ENCODE peak calls at places on chromosome 2, in eight cellular contexts. E is tibial artery, X is thyroid gland, N is HCT116, W is neural progenitor cell, R is dorsolateral prefrontal cortex, Z is AG04450, H is IMR-90. O is an unnamed sample.

GRCh38 chr2:142218471-142218870 is 87.7 kb upstream of the LRP1B start:
- DNase-seq in E (no peak), X (no peak), N (no peak), W (no peak), R (no peak), Z (no peak), H (peak; percentile 1), O (peak; percentile 40)

GRCh38 chr2:191714925-191715324 is 37.0 kb downstream of the NABP1 start:
- DNase-seq in E (no peak), X (no peak), N (no peak), W (peak; percentile 57), R (no peak), Z (no peak), H (no peak), O (no peak)

GRCh38 chr2:121479882-121480522 is 50.7 kb upstream of the RNU4ATAC start:
- DNase-seq in E (no peak), X (peak; percentile 74), N (no peak), W (peak; percentile 28), R (no peak), Z (no peak), H (no peak), O (no peak)

GRCh38 chr2:122705751-122706150 is 950.3 kb downstream of the TSN start:
- DNase-seq in E (no peak), X (no peak), N (no peak), W (no peak), R (no peak), Z (no peak), H (no peak), O (no peak)

GRCh38 chr2:74188018-74188601 is 9.4 kb upstream of the MOB1A start:
- DNase-seq in E (no peak), X (no peak), N (peak; percentile 22), W (no peak), R (no peak), Z (peak; percentile 50), H (peak; percentile 90), O (no peak)

GRCh38 chr2:219017166-219017931 is 24.0 kb downstream of the CFAP65 start:
- DNase-seq in E (no peak), X (no peak), N (no peak), W (no peak), R (peak; percentile 68), Z (no peak), H (no peak), O (no peak)

GRCh38 chr2:23124214-23124735 is 260.7 kb upstream of the KLHL29 start:
- DNase-seq in E (no peak), X (no peak), N (no peak), W (no peak), R (no peak), Z (no peak), H (no peak), O (no peak)

GRCh38 chr2:231929961-231930600 is 3.9 kb upstream of the NPPC start:
- DNase-seq in E (peak; percentile 55), X (no peak), N (no peak), W (peak; percentile 60), R (no peak), Z (no peak), H (peak; percentile 8), O (no peak)

GRCh38 chr2:143177081-143177786 is 48.0 kb downstream of the ARHGAP15 start:
- DNase-seq in E (no peak), X (no peak), N (no peak), W (no peak), R (no peak), Z (no peak), H (no peak), O (no peak)

GRCh38 chr2:173599821-173600354 is 245.2 kb downstream of the CDCA7 start:
- DNase-seq in E (no peak), X (no peak), N (no peak), W (no peak), R (no peak), Z (no peak), H (no peak), O (no peak)

GRCh38 chr2:209141818-209142217 is 282.0 kb upstream of the MAP2 start:
- DNase-seq in E (no peak), X (no peak), N (no peak), W (no peak), R (no peak), Z (no peak), H (no peak), O (no peak)

GRCh38 chr2:98702127-98702802 is 28.7 kb downstream of the MGAT4A start:
- DNase-seq in E (peak; percentile 69), X (peak; percentile 52), N (no peak), W (no peak), R (peak; percentile 45), Z (no peak), H (no peak), O (no peak)

GRCh38 chr2:75645643-75646042 is 940 bp upstream of the MRPL19 start:
- DNase-seq in E (no peak), X (no peak), N (no peak), W (no peak), R (no peak), Z (no peak), H (no peak), O (no peak)

GRCh38 chr2:75640621-75641121 is 5.9 kb upstream of the MRPL19 start:
- DNase-seq in E (peak; percentile 71), X (peak; percentile 79), N (peak; percentile 40), W (peak; percentile 69), R (peak; percentile 67), Z (peak; percentile 33), H (peak; percentile 79), O (peak; percentile 42)

GRCh38 chr2:75637568-75637967 is 9.0 kb upstream of the MRPL19 start:
- DNase-seq in E (no peak), X (no peak), N (no peak), W (no peak), R (no peak), Z (no peak), H (no peak), O (no peak)

GRCh38 chr2:75643980-75644379 is 2.6 kb upstream of the MRPL19 start:
- DNase-seq in E (no peak), X (no peak), N (no peak), W (no peak), R (no peak), Z (no peak), H (no peak), O (no peak)

GRCh38 chr2:75641587-75641986 is 5.0 kb upstream of the MRPL19 start:
- DNase-seq in E (no peak), X (peak; percentile 73), N (no peak), W (no peak), R (no peak), Z (no peak), H (peak; percentile 5), O (no peak)
- H3K27ac ChIP-seq in E (no peak overlapping the region), X (peak overlapping the region; percentile 16), N (no peak overlapping the region), W (no peak overlapping the region), R (no peak overlapping the region), Z (no peak overlapping the region), H (no peak overlapping the region), O (no peak overlapping the region)

GRCh38 chr2:170779304-170779703 is 9.1 kb downstream of the ERICH2 start:
- DNase-seq in E (no peak), X (no peak), N (no peak), W (no peak), R (no peak), Z (no peak), H (no peak), O (no peak)
- H3K27ac ChIP-seq in E (no peak overlapping the region), X (no peak overlapping the region), N (no peak overlapping the region), W (no peak overlapping the region), R (no peak overlapping the region), Z (no peak overlapping the region), H (no peak overlapping the region), O (no peak overlapping the region)

DNA sequence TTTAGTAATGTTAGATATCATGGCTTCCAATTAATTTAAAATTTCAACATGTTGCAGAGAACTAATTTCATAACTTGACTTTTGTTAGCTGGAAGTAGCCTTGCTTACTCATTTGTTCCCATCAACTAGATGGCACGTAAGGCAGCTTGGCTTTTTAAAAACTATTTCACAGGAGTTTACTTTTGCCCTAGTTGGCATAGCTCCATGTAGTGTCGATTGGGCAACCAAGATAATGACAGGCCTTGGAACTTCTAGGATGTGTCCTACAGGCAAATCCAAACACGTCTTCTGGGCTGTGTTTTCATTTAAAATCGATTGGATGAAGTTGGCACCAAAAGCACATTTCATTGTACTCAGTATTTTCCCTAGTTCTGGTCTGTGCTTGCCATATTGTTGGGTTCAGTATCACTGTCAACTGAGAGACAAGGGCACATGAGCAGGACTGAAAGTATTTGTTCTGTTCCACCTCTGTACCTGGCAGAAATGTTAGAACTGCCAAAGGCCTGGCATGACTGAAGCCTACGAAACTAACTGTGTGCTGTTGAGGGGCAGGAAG is 29.4 kb downstream of the HADHB start:
- DNase-seq in E (peak; percentile 78), X (peak; percentile 72), N (no peak), W (no peak), R (no peak), Z (peak; percentile 52), H (peak; percentile 90), O (no peak)
- H3K27ac ChIP-seq in E (peak overlapping the region; percentile 59), X (peak overlapping the region; percentile 88), N (no peak overlapping the region), W (no peak overlapping the region), R (no peak overlapping the region), Z (peak overlapping the region; percentile 42), H (peak overlapping the region; percentile 60), O (no peak overlapping the region)

GRCh38 chr2:104852161-104852689 is 1.7 kb upstream of the POU3F3 start:
- DNase-seq in E (no peak), X (no peak), N (no peak), W (peak; percentile 82), R (no peak), Z (no peak), H (no peak), O (no peak)

GRCh38 chr2:104853926-104854506 is at the start of gene POU3F3:
- DNase-seq in E (peak; percentile 85), X (no peak), N (no peak), W (peak; percentile 97), R (peak; percentile 100), Z (no peak), H (no peak), O (peak; percentile 72)

GRCh38 chr2:104851236-104852160 is 2.4 kb upstream of the POU3F3 start:
- DNase-seq in E (no peak), X (no peak), N (no peak), W (no peak), R (no peak), Z (no peak), H (no peak), O (no peak)

GRCh38 chr2:104854507-104855173 is 725 bp downstream of the POU3F3 start:
- DNase-seq in E (no peak), X (no peak), N (no peak), W (peak; percentile 53), R (no peak), Z (no peak), H (no peak), O (no peak)

GRCh38 chr2:104853401-104853925 is 452 bp upstream of the POU3F3 start:
- DNase-seq in E (no peak), X (no peak), N (no peak), W (no peak), R (no peak), Z (no peak), H (no peak), O (no peak)
- H3K27ac ChIP-seq in E (no peak overlapping the region), X (no peak overlapping the region), N (no peak overlapping the region), W (no peak overlapping the region), R (peak overlapping the region; percentile 99), Z (no peak overlapping the region), H (no peak overlapping the region), O (no peak overlapping the region)